ENCODE peak calls at places on chromosomes 16 and 17, in ten cellular contexts. U is fibroblast of lung, E is fibroblast of mammary gland, H is epithelial cell of esophagus, Z is AG10803, W is stomach, G is epithelial cell of proximal tubule, R is neural progenitor cell, S is right atrium auricular region, M is IMR-90. B is an unnamed sample.

GRCh38 chr17:80248894-80249710 is 11.6 kb upstream of the RNF213 start:
- DNase-seq in U (no peak), E (no peak), H (no peak), Z (no peak), W (no peak), G (no peak), R (no peak), S (no peak), M (no peak), B (no peak)

GRCh38 chr16:23682181-23682580 is 3.5 kb downstream of the PLK1 start:
- DNase-seq in U (no peak), E (peak), H (peak), Z (peak), W (no peak), G (no peak), R (no peak), S (no peak), M (peak), B (no peak)

GRCh38 chr16:67164599-67165061 is at the start of gene HSF4:
- DNase-seq in U (no peak), E (no peak), H (no peak), Z (no peak), W (peak), G (no peak), R (peak), S (no peak), M (no peak), B (no peak)

GRCh38 chr17:67435122-67435521 is 58.0 kb downstream of the PITPNC1 start:
- DNase-seq in U (no peak), E (peak), H (peak), Z (peak), W (peak), G (no peak), R (no peak), S (no peak), M (no peak), B (no peak)

GRCh38 chr17:1124238-1124699 is 55.5 kb downstream of the ABR start:
- DNase-seq in U (no peak), E (no peak), H (no peak), Z (no peak), W (no peak), G (no peak), R (no peak), S (no peak), M (no peak), B (no peak)

GRCh38 chr17:8823279-8823678 is 24.1 kb upstream of the MFSD6L start:
- DNase-seq in U (no peak), E (no peak), H (no peak), Z (no peak), W (no peak), G (no peak), R (no peak), S (no peak), M (no peak), B (no peak)

GRCh38 chr17:17387461-17388362 is 84.5 kb downstream of the NT5M start:
- DNase-seq in U (no peak), E (no peak), H (peak), Z (no peak), W (peak), G (no peak), R (peak), S (no peak), M (no peak), B (peak)

GRCh38 chr17:19346351-19347255 is 15.9 kb downstream of the B9D1 start:
- DNase-seq in U (peak), E (peak), H (peak), Z (peak), W (peak), G (no peak), R (no peak), S (peak), M (peak), B (peak)

GRCh38 chr17:8175795-8176196 is 384 bp downstream of the TMEM107 start:
- DNase-seq in U (no peak), E (no peak), H (no peak), Z (no peak), W (no peak), G (no peak), R (no peak), S (no peak), M (no peak), B (peak)

GRCh38 chr16:24668481-24669001 is 60.9 kb upstream of the TNRC6A start:
- DNase-seq in U (peak), E (peak), H (peak), Z (peak), W (no peak), G (peak), R (no peak), S (no peak), M (peak), B (peak)

GRCh38 chr16:48165961-48166578 is 10.3 kb upstream of the ABCC12 start:
- DNase-seq in U (no peak), E (no peak), H (peak), Z (no peak), W (no peak), G (no peak), R (no peak), S (no peak), M (peak), B (peak)

GRCh38 chr17:29078183-29079045 is 35.5 kb downstream of the PIPOX start:
- DNase-seq in U (peak), E (peak), H (peak), Z (peak), W (no peak), G (peak), R (no peak), S (no peak), M (peak), B (peak)

GRCh38 chr16:17775061-17775460 is 304.3 kb upstream of the XYLT1 start:
- DNase-seq in U (peak), E (peak), H (no peak), Z (peak), W (no peak), G (no peak), R (no peak), S (no peak), M (no peak), B (no peak)

GRCh38 chr16:10465821-10466220 is 80.0 kb downstream of the ATF7IP2 start:
- DNase-seq in U (peak), E (peak), H (no peak), Z (peak), W (no peak), G (no peak), R (no peak), S (no peak), M (peak), B (no peak)

GRCh38 chr16:85755929-85756768 is 5.3 kb upstream of the C16orf74 start:
- DNase-seq in U (peak), E (peak), H (no peak), Z (peak), W (no peak), G (no peak), R (no peak), S (no peak), M (peak), B (no peak)

GRCh38 chr16:9681556-9681955 is 500.7 kb downstream of the GRIN2A start:
- DNase-seq in U (no peak), E (no peak), H (no peak), Z (no peak), W (no peak), G (no peak), R (peak), S (no peak), M (no peak), B (no peak)

GRCh38 chr16:24775455-24775854 is 46.0 kb downstream of the TNRC6A start:
- DNase-seq in U (no peak), E (peak), H (no peak), Z (peak), W (peak), G (no peak), R (no peak), S (no peak), M (peak), B (no peak)

GRCh38 chr17:45315583-45316270 is 1.1 kb downstream of the MAP3K14 start:
- DNase-seq in U (no peak), E (no peak), H (peak), Z (no peak), W (no peak), G (no peak), R (no peak), S (no peak), M (no peak), B (no peak)

GRCh38 chr16:28983644-28984043 is 1.2 kb upstream of the LAT start:
- DNase-seq in U (no peak), E (no peak), H (no peak), Z (no peak), W (no peak), G (no peak), R (no peak), S (no peak), M (no peak), B (no peak)

GRCh38 chr17:44221862-44222111 is 2.3 kb upstream of the UBTF start:
- DNase-seq in U (no peak), E (no peak), H (no peak), Z (no peak), W (no peak), G (no peak), R (no peak), S (no peak), M (no peak), B (no peak)

GRCh38 chr17:47266782-47267181 is 13.2 kb downstream of the ITGB3 start:
- DNase-seq in U (peak), E (peak), H (no peak), Z (no peak), W (no peak), G (no peak), R (no peak), S (no peak), M (peak), B (no peak)

GRCh38 chr17:65618516-65618915 is 57.1 kb upstream of the AXIN2 start:
- DNase-seq in U (no peak), E (no peak), H (no peak), Z (peak), W (no peak), G (no peak), R (no peak), S (no peak), M (no peak), B (no peak)

GRCh38 chr16:17304124-17304813 is 166.5 kb downstream of the XYLT1 start:
- DNase-seq in U (no peak), E (peak), H (peak), Z (peak), W (peak), G (no peak), R (no peak), S (no peak), M (peak), B (no peak)

GRCh38 chr16:30628628-30629342 is 18.6 kb upstream of the ZNF689 start:
- DNase-seq in U (peak), E (peak), H (peak), Z (peak), W (peak), G (no peak), R (peak), S (peak), M (peak), B (peak)

GRCh38 chr17:46144246-46144645 is 49.0 kb downstream of the KANSL1 start:
- DNase-seq in U (peak), E (no peak), H (no peak), Z (peak), W (no peak), G (no peak), R (no peak), S (no peak), M (no peak), B (no peak)

GRCh38 chr17:36742267-36743000 is 141.1 kb downstream of the MRM1 start:
- DNase-seq in U (no peak), E (no peak), H (no peak), Z (no peak), W (no peak), G (no peak), R (peak), S (no peak), M (no peak), B (no peak)

GRCh38 chr16:85210423-85211169 is 98.3 kb upstream of the CIBAR2 start:
- DNase-seq in U (peak), E (peak), H (peak), Z (peak), W (no peak), G (peak), R (no peak), S (no peak), M (peak), B (no peak)

GRCh38 chr17:34378664-34379101 is 15.7 kb upstream of the CCL1 start:
- DNase-seq in U (no peak), E (no peak), H (no peak), Z (no peak), W (no peak), G (no peak), R (no peak), S (no peak), M (no peak), B (no peak)

GRCh38 chr17:34383225-34383615 is 20.2 kb upstream of the CCL1 start:
- DNase-seq in U (no peak), E (no peak), H (no peak), Z (no peak), W (no peak), G (no peak), R (no peak), S (no peak), M (no peak), B (no peak)

GRCh38 chr17:34377078-34377823 is 14.2 kb upstream of the CCL1 start:
- DNase-seq in U (no peak), E (no peak), H (no peak), Z (no peak), W (no peak), G (no peak), R (no peak), S (no peak), M (no peak), B (no peak)

GRCh38 chr17:34382586-34383224 is 19.7 kb upstream of the CCL1 start:
- DNase-seq in U (no peak), E (no peak), H (no peak), Z (no peak), W (no peak), G (no peak), R (no peak), S (no peak), M (no peak), B (peak)

DNA sequence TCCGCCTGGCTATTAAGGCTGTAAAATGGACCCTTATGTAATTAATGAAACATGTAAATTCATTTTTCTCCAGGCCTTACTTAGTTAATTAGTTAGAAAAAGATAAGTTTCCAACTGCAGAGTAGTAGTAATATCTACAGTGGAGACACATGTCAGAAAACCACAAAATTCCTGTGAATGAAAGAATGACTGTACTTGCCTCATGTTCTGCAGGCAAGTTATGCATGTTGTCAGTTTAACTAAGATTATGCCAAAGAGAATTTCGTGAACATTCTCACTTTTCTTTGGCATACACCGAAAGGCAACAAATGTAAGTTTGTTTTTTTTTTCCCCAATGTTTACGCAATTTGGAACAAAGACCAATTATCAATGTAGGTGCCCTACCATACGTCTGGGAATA is 16.8 kb upstream of the CCL1 start:
- DNase-seq in U (no peak), E (no peak), H (no peak), Z (peak), W (no peak), G (no peak), R (no peak), S (no peak), M (no peak), B (no peak)
- H3K4me3 ChIP-seq in U (no peak), E (no peak), H (no peak), Z (no peak), W (no peak), G (no peak), R (no peak), S (no peak), M (no peak), B (no peak)

GRCh38 chr17:82846061-82846691 is 6.4 kb upstream of the ZNF750 start:
- DNase-seq in U (no peak), E (no peak), H (no peak), Z (no peak), W (no peak), G (no peak), R (no peak), S (no peak), M (no peak), B (no peak)

GRCh38 chr17:82849076-82849945 is 9.5 kb upstream of the ZNF750 start:
- DNase-seq in U (no peak), E (no peak), H (no peak), Z (no peak), W (no peak), G (no peak), R (no peak), S (no peak), M (no peak), B (no peak)

GRCh38 chr17:82845163-82845807 is 5.5 kb upstream of the ZNF750 start:
- DNase-seq in U (no peak), E (no peak), H (no peak), Z (no peak), W (no peak), G (no peak), R (no peak), S (no peak), M (no peak), B (no peak)

GRCh38 chr17:82851381-82851780 is 11.6 kb upstream of the ZNF750 start:
- DNase-seq in U (no peak), E (no peak), H (no peak), Z (no peak), W (no peak), G (no peak), R (no peak), S (no peak), M (no peak), B (no peak)

DNA sequence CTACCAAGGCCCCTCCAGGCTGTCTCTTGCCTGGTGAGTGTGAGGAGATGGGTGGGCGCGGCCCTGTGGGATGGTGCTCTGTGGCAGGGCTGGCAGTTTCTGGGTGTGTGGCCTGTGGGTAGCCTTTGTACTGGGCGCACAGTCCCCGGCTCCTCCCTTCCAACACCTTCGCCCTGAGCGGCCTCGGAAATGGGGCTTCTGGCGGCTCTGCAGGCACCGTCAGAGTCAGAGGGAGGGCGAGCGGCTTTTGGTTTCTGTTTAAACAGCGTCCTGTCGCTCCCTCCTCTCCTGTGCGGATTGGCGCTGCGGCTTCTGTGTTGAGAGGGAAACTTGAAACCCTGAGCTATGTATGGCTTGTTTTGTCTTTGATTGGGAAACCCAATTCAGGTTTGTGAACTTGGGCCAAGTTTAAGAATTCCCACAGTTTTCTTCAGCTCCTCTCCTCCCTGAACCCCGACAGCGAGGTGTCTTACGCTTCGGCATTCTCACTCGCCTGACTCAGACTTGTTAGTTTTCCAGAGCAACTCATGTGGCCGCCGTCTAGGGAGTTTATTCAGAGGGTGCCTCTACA is 8.3 kb upstream of the ZNF750 start:
- DNase-seq in U (peak), E (peak), H (peak), Z (peak), W (peak), G (no peak), R (no peak), S (no peak), M (peak), B (no peak)
- H3K4me3 ChIP-seq in U (peak), E (peak), H (peak), Z (no peak), W (peak), G (peak), R (no peak), S (peak), M (peak), B (no peak)

DNA sequence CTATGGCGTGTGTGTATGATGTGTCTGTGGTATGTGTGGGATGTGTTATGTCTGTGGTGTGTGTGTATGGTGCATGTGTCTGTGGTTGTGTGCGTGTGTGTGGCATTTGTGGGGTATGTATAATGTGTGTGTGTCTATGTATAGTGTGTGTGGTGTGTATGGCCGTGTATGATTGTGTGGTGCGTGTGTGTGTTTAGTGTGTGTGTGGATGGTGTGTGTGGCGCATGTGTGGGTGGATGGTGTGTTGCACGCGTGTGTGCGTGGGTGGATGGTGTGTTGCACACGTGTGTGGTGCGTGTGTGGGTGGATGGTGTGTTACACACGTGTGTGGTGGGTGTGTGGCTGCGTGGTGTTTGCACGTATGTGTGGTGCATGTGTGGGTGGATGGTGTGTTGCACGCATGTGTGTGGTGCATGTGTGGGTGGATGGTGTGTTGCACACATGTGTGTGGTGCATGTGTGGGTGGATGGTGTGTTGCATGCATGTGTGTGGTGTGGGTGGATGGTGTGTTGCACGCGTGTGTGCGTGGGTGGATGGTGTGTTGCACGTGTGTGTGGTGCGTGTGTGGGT is 5.6 kb upstream of the SLC38A10 start:
- DNase-seq in U (no peak), E (no peak), H (no peak), Z (no peak), W (no peak), G (no peak), R (no peak), S (no peak), M (no peak), B (no peak)
- H3K4me3 ChIP-seq in U (no peak), E (no peak), H (no peak), Z (no peak), W (no peak), G (no peak), R (no peak), S (no peak), M (no peak), B (no peak)

GRCh38 chr17:77330602-77331081 is 189.9 kb downstream of the SEC14L1 start:
- DNase-seq in U (no peak), E (no peak), H (no peak), Z (no peak), W (peak), G (no peak), R (no peak), S (peak), M (no peak), B (no peak)

GRCh38 chr17:77332981-77333685 is 192.4 kb downstream of the SEC14L1 start:
- DNase-seq in U (peak), E (peak), H (peak), Z (peak), W (peak), G (no peak), R (no peak), S (peak), M (peak), B (peak)

GRCh38 chr17:77329741-77330531 is 189.2 kb downstream of the SEC14L1 start:
- DNase-seq in U (no peak), E (no peak), H (no peak), Z (no peak), W (peak), G (no peak), R (no peak), S (peak), M (no peak), B (no peak)

GRCh38 chr17:77331161-77331864 is 190.5 kb downstream of the SEC14L1 start:
- DNase-seq in U (peak), E (peak), H (peak), Z (peak), W (peak), G (no peak), R (peak), S (peak), M (peak), B (peak)

DNA sequence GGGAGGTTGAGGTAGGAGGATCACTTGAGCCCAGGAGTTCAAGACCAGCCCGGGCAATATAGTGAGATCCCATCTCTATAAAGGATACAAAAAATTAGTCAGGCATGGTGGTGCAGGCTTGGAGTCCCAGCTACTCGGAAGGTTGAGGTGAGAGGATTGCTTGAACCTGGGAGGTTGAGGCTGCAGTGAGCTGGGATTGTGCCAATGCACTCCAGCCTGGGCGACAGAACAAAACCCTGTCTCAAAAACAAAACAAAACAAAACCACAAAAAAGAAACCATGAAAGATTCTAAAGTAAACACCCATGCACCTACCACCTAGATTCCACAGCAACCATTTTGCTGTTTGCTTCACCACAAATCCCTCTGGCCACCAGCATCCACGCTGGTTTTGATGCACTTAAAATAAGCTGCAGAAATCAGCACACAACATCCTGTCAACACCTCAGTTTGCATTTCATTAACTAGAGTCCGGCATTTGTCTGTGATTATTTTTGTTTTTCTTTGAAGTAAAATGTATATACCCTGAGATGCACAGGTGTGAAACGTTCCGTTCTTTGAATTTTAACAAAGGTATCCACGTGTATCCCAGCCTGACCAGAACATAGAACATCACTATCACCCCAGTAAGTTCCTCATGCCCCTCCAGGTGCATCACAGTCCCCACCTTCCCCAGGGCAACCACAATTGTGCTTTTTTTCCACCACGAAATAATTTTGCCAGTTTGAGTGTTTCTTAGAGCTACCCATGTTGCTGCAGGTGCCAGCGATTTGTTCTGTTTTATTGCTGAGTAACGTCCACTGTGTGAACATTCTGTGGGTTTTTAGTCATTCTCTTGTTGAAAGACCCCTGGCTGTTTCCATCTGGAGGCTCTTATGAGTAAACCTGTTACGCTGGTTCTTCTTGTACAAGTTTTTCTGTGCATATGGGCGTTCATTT is 191.5 kb downstream of the SEC14L1 start:
- DNase-seq in U (peak), E (peak), H (no peak), Z (no peak), W (peak), G (no peak), R (no peak), S (peak), M (no peak), B (peak)
- H3K4me3 ChIP-seq in U (no peak), E (no peak), H (no peak), Z (no peak), W (no peak), G (no peak), R (no peak), S (no peak), M (no peak), B (no peak)